ENCODE peak calls at places on chromosomes 4 and X, in four cellular contexts. One of them, this sample, is unnamed.

GRCh38 chr4:38092701-38093100 is 132.5 kb downstream of the PTTG2 start:
- DNase-seq in cardiac muscle cell: no peak
- DNase-seq in astrocyte of the spinal cord: no peak
- DNase-seq in CD8-positive, alpha-beta T cell: no peak
- DNase-seq in this sample: no peak

GRCh38 chr4:42397635-42398447 is 553 bp downstream of the SHISA3 start:
- DNase-seq in CD8-positive, alpha-beta T cell: no peak
- DNase-seq in astrocyte of the spinal cord: peak
- DNase-seq in cardiac muscle cell: peak
- DNase-seq in this sample: no peak

GRCh38 chr4:78345237-78345636 is 206.3 kb upstream of the ANXA3 start:
- DNase-seq in CD8-positive, alpha-beta T cell: no peak
- DNase-seq in cardiac muscle cell: no peak
- DNase-seq in astrocyte of the spinal cord: no peak
- DNase-seq in this sample: no peak

GRCh38 chr4:118849867-118850812 is 14.2 kb upstream of the SEC24D start:
- DNase-seq in astrocyte of the spinal cord: peak
- DNase-seq in cardiac muscle cell: no peak
- DNase-seq in CD8-positive, alpha-beta T cell: no peak
- DNase-seq in this sample: peak

GRCh38 chrX:2751291-2751690 is 549 bp upstream of the XG start:
- DNase-seq in CD8-positive, alpha-beta T cell: no peak
- DNase-seq in astrocyte of the spinal cord: no peak
- DNase-seq in cardiac muscle cell: no peak
- DNase-seq in this sample: no peak

GRCh38 chr4:35934370-35934981 is 309.8 kb downstream of the ARAP2 start:
- DNase-seq in CD8-positive, alpha-beta T cell: no peak
- DNase-seq in astrocyte of the spinal cord: peak
- DNase-seq in cardiac muscle cell: peak
- DNase-seq in this sample: no peak

GRCh38 chr4:26171953-26172352 is 148.9 kb upstream of the RBPJ start:
- DNase-seq in CD8-positive, alpha-beta T cell: no peak
- DNase-seq in cardiac muscle cell: no peak
- DNase-seq in astrocyte of the spinal cord: peak
- DNase-seq in this sample: no peak

GRCh38 chr4:185504098-185505047 is 30.9 kb downstream of the PDLIM3 start:
- DNase-seq in astrocyte of the spinal cord: peak
- DNase-seq in cardiac muscle cell: no peak
- DNase-seq in CD8-positive, alpha-beta T cell: no peak
- DNase-seq in this sample: no peak

GRCh38 chr4:8831221-8832129 is 40.2 kb downstream of the HMX1 start:
- DNase-seq in astrocyte of the spinal cord: no peak
- DNase-seq in CD8-positive, alpha-beta T cell: no peak
- DNase-seq in cardiac muscle cell: no peak
- DNase-seq in this sample: no peak

GRCh38 chrX:56813318-56813837 is 84.3 kb downstream of the NBDY start:
- DNase-seq in CD8-positive, alpha-beta T cell: no peak
- DNase-seq in astrocyte of the spinal cord: no peak
- DNase-seq in cardiac muscle cell: no peak
- DNase-seq in this sample: peak

GRCh38 chrX:128698528-128698927 is 646.3 kb upstream of the ACTRT1 start:
- DNase-seq in CD8-positive, alpha-beta T cell: no peak
- DNase-seq in cardiac muscle cell: no peak
- DNase-seq in astrocyte of the spinal cord: no peak
- DNase-seq in this sample: no peak

GRCh38 chr4:125388653-125389052 is 73.9 kb downstream of the FAT4 start:
- DNase-seq in CD8-positive, alpha-beta T cell: no peak
- DNase-seq in astrocyte of the spinal cord: peak
- DNase-seq in cardiac muscle cell: no peak
- DNase-seq in this sample: no peak

GRCh38 chr4:83731609-83732008 is 195.7 kb downstream of the GPAT3 start:
- DNase-seq in astrocyte of the spinal cord: no peak
- DNase-seq in cardiac muscle cell: no peak
- DNase-seq in CD8-positive, alpha-beta T cell: no peak
- DNase-seq in this sample: no peak

GRCh38 chrX:14351889-14352288 is 177.4 kb upstream of the GLRA2 start:
- DNase-seq in CD8-positive, alpha-beta T cell: no peak
- DNase-seq in astrocyte of the spinal cord: no peak
- DNase-seq in cardiac muscle cell: no peak
- DNase-seq in this sample: no peak

GRCh38 chr4:174592985-174593335 is 70.7 kb upstream of the HPGD start:
- DNase-seq in astrocyte of the spinal cord: peak
- DNase-seq in cardiac muscle cell: peak
- DNase-seq in CD8-positive, alpha-beta T cell: no peak
- DNase-seq in this sample: no peak

GRCh38 chr4:93605163-93605562 is 223.4 kb upstream of the ATOH1 start:
- DNase-seq in astrocyte of the spinal cord: no peak
- DNase-seq in cardiac muscle cell: no peak
- DNase-seq in CD8-positive, alpha-beta T cell: no peak
- DNase-seq in this sample: no peak

GRCh38 chrX:40170830-40171512 is 73.2 kb upstream of the BCOR start:
- DNase-seq in CD8-positive, alpha-beta T cell: no peak
- DNase-seq in astrocyte of the spinal cord: no peak
- DNase-seq in cardiac muscle cell: peak
- DNase-seq in this sample: peak

GRCh38 chrX:40172980-40173661 is 75.4 kb upstream of the BCOR start:
- DNase-seq in astrocyte of the spinal cord: no peak
- DNase-seq in CD8-positive, alpha-beta T cell: no peak
- DNase-seq in cardiac muscle cell: no peak
- DNase-seq in this sample: peak

GRCh38 chrX:40172169-40172979 is 74.6 kb upstream of the BCOR start:
- DNase-seq in cardiac muscle cell: peak
- DNase-seq in astrocyte of the spinal cord: peak
- DNase-seq in CD8-positive, alpha-beta T cell: no peak
- DNase-seq in this sample: peak

GRCh38 chrX:40169193-40170086 is 71.7 kb upstream of the BCOR start:
- DNase-seq in astrocyte of the spinal cord: peak
- DNase-seq in cardiac muscle cell: peak
- DNase-seq in CD8-positive, alpha-beta T cell: peak
- DNase-seq in this sample: peak

DNA sequence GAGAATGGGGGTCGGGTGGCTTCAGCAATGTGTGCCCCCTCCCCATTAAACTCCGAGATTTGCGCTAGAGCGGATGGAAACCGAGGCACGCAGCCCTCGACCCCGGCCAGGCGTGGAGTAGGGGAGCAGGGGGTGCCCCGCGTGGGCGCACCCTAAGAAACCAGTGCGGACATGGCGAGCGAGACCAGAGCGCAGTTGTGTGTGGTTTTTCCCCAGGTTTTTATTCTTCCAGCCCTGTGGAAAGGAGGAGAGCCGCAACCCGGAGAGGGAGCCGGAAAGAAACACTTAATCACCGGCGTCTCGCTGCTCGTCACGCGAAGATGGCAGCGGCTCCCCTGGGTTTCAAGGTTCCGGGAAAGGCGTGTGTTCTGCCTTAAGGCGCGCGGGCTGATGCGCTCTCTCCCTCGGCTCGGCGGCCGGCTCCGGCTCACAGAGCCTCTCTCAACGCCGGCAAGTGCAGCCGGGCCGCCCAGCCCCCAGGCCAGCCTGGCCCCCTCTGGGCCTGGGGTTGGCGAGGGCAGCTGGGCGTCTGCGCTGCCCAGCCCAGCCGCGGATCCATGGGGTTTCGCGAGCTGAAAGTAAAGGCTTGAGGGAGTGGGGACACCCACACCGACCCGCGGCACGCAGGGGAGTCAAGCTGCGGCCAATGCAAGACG is 73.9 kb upstream of the BCOR start:
- DNase-seq in cardiac muscle cell: peak
- DNase-seq in CD8-positive, alpha-beta T cell: no peak
- DNase-seq in astrocyte of the spinal cord: peak
- DNase-seq in this sample: no peak
- H3K4me3 ChIP-seq in cardiac muscle cell: peak
- H3K4me3 ChIP-seq in CD8-positive, alpha-beta T cell: peak
- H3K4me3 ChIP-seq in astrocyte of the spinal cord: peak
- H3K4me3 ChIP-seq in this sample: peak

GRCh38 chrX:38561126-38561868 is at the start of gene TSPAN7:
- DNase-seq in astrocyte of the spinal cord: peak
- DNase-seq in cardiac muscle cell: peak
- DNase-seq in CD8-positive, alpha-beta T cell: peak
- DNase-seq in this sample: peak

GRCh38 chrX:38563006-38563405 is 1.7 kb downstream of the TSPAN7 start:
- DNase-seq in astrocyte of the spinal cord: no peak
- DNase-seq in cardiac muscle cell: no peak
- DNase-seq in CD8-positive, alpha-beta T cell: no peak
- DNase-seq in this sample: no peak

GRCh38 chrX:38558681-38559080 is 2.7 kb upstream of the TSPAN7 start:
- DNase-seq in astrocyte of the spinal cord: no peak
- DNase-seq in CD8-positive, alpha-beta T cell: no peak
- DNase-seq in cardiac muscle cell: no peak
- DNase-seq in this sample: no peak

GRCh38 chrX:38560776-38561125 is 591 bp upstream of the TSPAN7 start:
- DNase-seq in cardiac muscle cell: no peak
- DNase-seq in CD8-positive, alpha-beta T cell: no peak
- DNase-seq in astrocyte of the spinal cord: no peak
- DNase-seq in this sample: no peak

GRCh38 chrX:38561951-38562719 is 793 bp downstream of the TSPAN7 start:
- DNase-seq in cardiac muscle cell: peak
- DNase-seq in CD8-positive, alpha-beta T cell: no peak
- DNase-seq in astrocyte of the spinal cord: no peak
- DNase-seq in this sample: peak
- H3K4me3 ChIP-seq in cardiac muscle cell: peak
- H3K4me3 ChIP-seq in CD8-positive, alpha-beta T cell: peak
- H3K4me3 ChIP-seq in astrocyte of the spinal cord: peak
- H3K4me3 ChIP-seq in this sample: no peak

GRCh38 chr4:74930166-74930565 is 2.8 kb upstream of the PARM1 start:
- DNase-seq in CD8-positive, alpha-beta T cell: no peak
- DNase-seq in astrocyte of the spinal cord: no peak
- DNase-seq in cardiac muscle cell: no peak
- DNase-seq in this sample: no peak
- H3K4me3 ChIP-seq in CD8-positive, alpha-beta T cell: no peak
- H3K4me3 ChIP-seq in astrocyte of the spinal cord: no peak
- H3K4me3 ChIP-seq in cardiac muscle cell: no peak
- H3K4me3 ChIP-seq in this sample: no peak

DNA sequence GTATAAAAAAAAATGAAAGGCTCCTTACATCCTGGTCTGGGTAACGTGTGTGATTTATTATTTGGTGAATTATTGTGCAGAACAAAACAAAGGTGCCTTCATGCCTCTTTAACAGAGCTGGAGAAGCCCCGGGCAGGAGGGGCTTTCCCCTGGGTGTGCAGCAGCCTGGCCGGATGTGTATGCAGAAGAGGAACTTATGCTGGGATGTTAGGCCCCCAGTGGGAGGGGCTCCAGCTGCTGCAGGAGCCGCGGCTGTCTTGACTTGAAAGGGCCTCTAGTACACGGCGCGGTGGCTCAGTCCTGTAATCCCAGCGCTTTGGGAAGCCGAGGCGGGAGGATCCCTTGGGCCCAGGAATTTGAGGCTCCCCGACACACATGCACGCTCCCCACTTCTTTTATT is 16.0 kb downstream of the CCNQ start:
- DNase-seq in cardiac muscle cell: no peak
- DNase-seq in astrocyte of the spinal cord: peak
- DNase-seq in CD8-positive, alpha-beta T cell: peak
- DNase-seq in this sample: peak
- H3K4me3 ChIP-seq in cardiac muscle cell: no peak
- H3K4me3 ChIP-seq in astrocyte of the spinal cord: no peak
- H3K4me3 ChIP-seq in CD8-positive, alpha-beta T cell: no peak
- H3K4me3 ChIP-seq in this sample: no peak

GRCh38 chrX:9683350-9683749 is 82.3 kb downstream of the GPR143 start:
- DNase-seq in CD8-positive, alpha-beta T cell: no peak
- DNase-seq in cardiac muscle cell: no peak
- DNase-seq in astrocyte of the spinal cord: no peak
- DNase-seq in this sample: no peak
- H3K4me3 ChIP-seq in CD8-positive, alpha-beta T cell: no peak
- H3K4me3 ChIP-seq in cardiac muscle cell: no peak
- H3K4me3 ChIP-seq in astrocyte of the spinal cord: no peak
- H3K4me3 ChIP-seq in this sample: no peak

DNA sequence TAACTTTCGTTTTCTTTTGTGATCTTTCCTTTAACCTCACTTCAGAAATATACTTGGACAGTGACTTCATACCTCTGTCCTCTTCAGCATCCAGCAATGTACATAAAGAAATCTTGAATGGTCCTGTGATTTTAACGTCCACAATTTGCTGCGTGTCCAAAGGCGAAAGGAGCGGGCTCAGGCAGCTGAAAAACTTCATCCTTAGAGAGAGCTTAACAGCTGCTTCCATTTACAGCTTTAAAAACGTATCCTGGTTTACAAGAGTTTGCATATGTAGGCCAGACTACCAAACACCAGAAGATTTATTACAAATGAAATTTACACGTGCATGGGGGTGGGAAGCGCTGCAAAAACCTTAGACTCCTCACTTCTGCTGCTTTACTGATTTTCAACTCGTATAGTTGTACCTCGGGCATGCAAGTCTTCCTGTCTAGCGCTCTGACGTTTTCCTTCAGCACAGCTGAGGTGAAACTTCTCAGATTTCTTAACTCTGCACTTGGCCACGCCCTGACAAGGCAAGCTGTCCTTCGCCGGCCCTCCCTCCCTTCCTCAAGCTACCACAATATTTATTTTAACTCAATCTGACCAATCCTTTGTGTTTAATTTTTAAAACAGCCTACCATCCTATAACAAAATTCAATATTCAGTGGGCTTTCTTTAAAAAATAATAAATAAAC is 406.4 kb downstream of the FAM47A start:
- DNase-seq in CD8-positive, alpha-beta T cell: no peak
- DNase-seq in astrocyte of the spinal cord: peak
- DNase-seq in cardiac muscle cell: peak
- DNase-seq in this sample: no peak
- H3K4me3 ChIP-seq in CD8-positive, alpha-beta T cell: no peak
- H3K4me3 ChIP-seq in astrocyte of the spinal cord: peak
- H3K4me3 ChIP-seq in cardiac muscle cell: peak
- H3K4me3 ChIP-seq in this sample: no peak

GRCh38 chrX:110004210-110004609 is 1.3 kb downstream of the TMEM164 start:
- DNase-seq in cardiac muscle cell: no peak
- DNase-seq in CD8-positive, alpha-beta T cell: no peak
- DNase-seq in astrocyte of the spinal cord: no peak
- DNase-seq in this sample: no peak
- H3K4me3 ChIP-seq in cardiac muscle cell: no peak
- H3K4me3 ChIP-seq in CD8-positive, alpha-beta T cell: no peak
- H3K4me3 ChIP-seq in astrocyte of the spinal cord: no peak
- H3K4me3 ChIP-seq in this sample: no peak

DNA sequence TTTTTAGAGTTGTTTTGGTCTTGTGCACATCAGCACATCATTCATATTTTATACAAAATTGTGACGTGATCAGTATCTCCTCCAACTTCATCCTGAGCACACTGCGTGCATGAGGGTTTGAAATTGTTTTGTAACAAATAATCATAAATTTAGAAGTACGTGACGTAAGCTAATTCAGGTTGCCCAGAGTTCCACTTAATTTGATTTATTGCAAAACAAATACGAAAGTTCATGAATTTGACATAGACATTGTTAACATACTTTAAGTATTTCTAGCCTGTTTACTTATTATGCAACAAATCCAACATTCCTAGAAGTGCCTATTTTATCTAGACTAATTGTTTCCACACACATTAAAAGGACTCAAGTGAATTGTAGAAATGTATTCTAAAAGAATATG is 48.3 kb downstream of the MAP7D3 start:
- DNase-seq in astrocyte of the spinal cord: no peak
- DNase-seq in cardiac muscle cell: no peak
- DNase-seq in CD8-positive, alpha-beta T cell: no peak
- DNase-seq in this sample: no peak
- H3K4me3 ChIP-seq in astrocyte of the spinal cord: no peak
- H3K4me3 ChIP-seq in cardiac muscle cell: no peak
- H3K4me3 ChIP-seq in CD8-positive, alpha-beta T cell: no peak
- H3K4me3 ChIP-seq in this sample: no peak